ENCODE peak calls at places on chromosomes 5 and 9, in four cellular contexts. I, N, P and U are unnamed samples.

GRCh38 chr5:119179857-119180641 is 109.2 kb downstream of the DMXL1 start:
- DNase-seq in P (no peak), N (no peak), I (no peak), U (no peak)

GRCh38 chr5:151022511-151023018 is 2.2 kb downstream of the GPX3 start:
- DNase-seq in I (peak), P (no peak), N (no peak), U (no peak)

GRCh38 chr5:36664762-36665161 is 58.4 kb downstream of the SLC1A3 start:
- DNase-seq in N (no peak), P (no peak), I (no peak), U (no peak)

GRCh38 chr5:10985711-10986110 is 224.7 kb upstream of the DAP start:
- DNase-seq in P (no peak), N (no peak), I (no peak), U (no peak)

GRCh38 chr5:119275146-119275872 is 80.5 kb upstream of the TNFAIP8 start:
- DNase-seq in N (peak), P (no peak), I (no peak), U (no peak)

GRCh38 chr5:90640484-90641059 is 82.0 kb downstream of the ADGRV1 start:
- DNase-seq in I (no peak), P (no peak), N (no peak), U (no peak)

GRCh38 chr9:117343416-117343815 is 71.4 kb downstream of the ASTN2 start:
- DNase-seq in N (no peak), I (no peak), P (no peak), U (no peak)

GRCh38 chr9:125558453-125559084 is 148.4 kb downstream of the MAPKAP1 start:
- DNase-seq in N (peak), I (peak), P (peak), U (peak)

GRCh38 chr9:126014726-126015125 is 267.6 kb downstream of the PBX3 start:
- DNase-seq in P (no peak), I (no peak), N (no peak), U (no peak)

GRCh38 chr9:121358747-121359146 is 11.3 kb downstream of the STOM start:
- DNase-seq in P (no peak), I (no peak), N (no peak), U (no peak)

GRCh38 chr9:121362813-121363585 is 7.1 kb downstream of the STOM start:
- DNase-seq in N (peak), I (no peak), P (no peak), U (no peak)

GRCh38 chr9:121360975-121361374 is 9.1 kb downstream of the STOM start:
- DNase-seq in I (no peak), P (no peak), N (no peak), U (no peak)

GRCh38 chr9:121357011-121357410 is 13.0 kb downstream of the STOM start:
- DNase-seq in N (no peak), P (no peak), I (no peak), U (no peak)

GRCh38 chr9:121359358-121360294 is 10.4 kb downstream of the STOM start:
- DNase-seq in N (no peak), I (no peak), P (no peak), U (no peak)
- TF ChIP-seq HMGXB4 in N (no peak), I (no peak), P (no peak), U (no peak)

GRCh38 chr9:133533878-133534277 is 626 bp upstream of the ADAMTSL2 start:
- DNase-seq in I (no peak), N (no peak), P (no peak), U (no peak)
- TF ChIP-seq HMGXB4 in I (no peak), N (no peak), P (no peak), U (no peak)

DNA sequence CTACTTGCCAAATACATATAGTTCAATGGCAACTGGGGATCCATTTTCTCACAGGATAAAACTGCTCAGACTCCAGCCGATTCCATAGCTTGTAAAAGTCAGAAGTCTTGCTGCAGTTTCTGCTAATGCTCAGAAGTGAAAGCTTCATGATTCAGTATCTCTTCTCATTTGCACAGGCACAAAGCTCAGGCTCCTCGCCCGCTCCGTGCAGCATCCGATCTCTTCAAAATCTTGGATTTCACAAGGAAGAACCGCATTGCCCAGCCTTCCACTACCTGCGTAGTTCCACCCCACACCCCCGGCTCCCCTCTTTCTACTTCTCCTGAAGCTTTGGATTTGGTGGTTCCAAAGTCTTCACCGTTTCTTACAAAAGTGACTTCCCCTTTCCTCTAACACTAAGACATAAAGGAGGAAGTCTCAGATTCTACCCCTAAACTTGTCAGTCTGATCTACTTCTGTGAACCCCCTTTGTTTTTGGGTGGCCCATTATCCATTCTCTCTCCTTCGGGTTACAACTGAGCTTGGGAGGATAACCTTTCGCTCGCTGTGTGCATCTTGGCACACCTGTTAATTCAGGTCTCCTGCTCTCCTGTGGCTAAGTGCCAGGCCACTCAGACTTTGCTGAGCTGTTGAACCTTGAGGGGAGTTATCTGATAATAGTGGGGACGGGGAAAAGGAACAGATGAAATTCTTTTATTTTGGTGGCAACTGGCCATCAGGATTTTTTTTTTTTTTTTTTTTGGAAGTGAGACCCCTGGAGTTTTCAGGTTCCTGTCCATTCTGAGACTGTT is 194.1 kb downstream of the GNA14 start:
- DNase-seq in N (no peak), I (no peak), P (no peak), U (no peak)
- TF ChIP-seq HMGXB4 in N (no peak), I (no peak), P (no peak), U (no peak)

GRCh38 chr9:20357207-20357503 is 265.1 kb downstream of the MLLT3 start:
- DNase-seq in P (no peak), I (no peak), N (no peak), U (no peak)

GRCh38 chr9:20356392-20357206 is 265.7 kb downstream of the MLLT3 start:
- DNase-seq in N (peak), P (peak), I (no peak), U (peak)

GRCh38 chr9:20355022-20355421 is 267.3 kb downstream of the MLLT3 start:
- DNase-seq in N (no peak), P (no peak), I (no peak), U (no peak)

GRCh38 chr9:20361220-20361619 is 261.1 kb downstream of the MLLT3 start:
- DNase-seq in I (no peak), N (no peak), P (no peak), U (no peak)

DNA sequence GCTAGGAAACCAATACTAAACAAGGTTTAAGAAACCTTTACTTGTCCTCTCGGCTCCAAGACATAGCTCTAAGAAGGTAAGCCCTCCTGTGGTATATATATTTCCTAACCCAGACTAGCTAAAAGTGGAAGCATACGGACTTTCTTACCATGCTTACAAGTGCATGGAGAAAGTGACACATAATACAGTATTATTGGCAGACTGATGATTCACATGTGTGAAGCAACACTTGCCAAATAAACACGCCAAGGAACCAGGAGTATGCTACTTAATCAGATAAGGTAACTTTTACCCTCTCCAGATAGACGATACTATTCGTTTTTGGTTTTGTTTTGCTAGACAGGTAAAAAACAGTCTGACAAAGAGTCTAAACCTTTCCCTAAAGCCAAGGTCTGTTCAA is 264.1 kb downstream of the MLLT3 start:
- DNase-seq in N (peak), P (no peak), I (no peak), U (no peak)
- TF ChIP-seq HMGXB4 in N (no peak), P (no peak), I (no peak), U (no peak)

GRCh38 chr5:78659714-78660113 is 11.1 kb upstream of the LHFPL2 start:
- DNase-seq in P (peak), N (peak), I (no peak), U (no peak)
- TF ChIP-seq HMGXB4 in P (no peak), N (no peak), I (no peak), U (no peak)

DNA sequence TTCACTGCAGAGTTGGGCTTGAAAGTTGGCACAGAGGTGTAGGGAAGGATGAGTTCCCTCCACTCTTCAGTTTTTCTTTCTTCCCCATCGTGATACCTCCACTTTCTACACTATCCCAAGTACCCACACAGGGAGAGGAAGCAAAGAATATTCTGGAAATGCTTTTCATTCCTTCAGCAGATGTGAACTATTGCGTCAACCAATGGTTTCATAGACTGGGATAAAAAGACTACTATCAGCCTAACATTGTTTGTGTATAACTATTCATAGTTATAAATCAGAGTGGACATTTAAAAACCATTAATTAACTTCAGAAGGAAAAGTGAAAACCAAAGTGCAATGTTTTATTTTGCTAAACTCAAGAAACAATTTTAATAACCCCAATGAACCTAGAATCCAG is 63.6 kb upstream of the MAMDC2 start:
- DNase-seq in P (no peak), I (no peak), N (no peak), U (no peak)
- TF ChIP-seq HMGXB4 in P (no peak), I (no peak), N (no peak), U (no peak)

DNA sequence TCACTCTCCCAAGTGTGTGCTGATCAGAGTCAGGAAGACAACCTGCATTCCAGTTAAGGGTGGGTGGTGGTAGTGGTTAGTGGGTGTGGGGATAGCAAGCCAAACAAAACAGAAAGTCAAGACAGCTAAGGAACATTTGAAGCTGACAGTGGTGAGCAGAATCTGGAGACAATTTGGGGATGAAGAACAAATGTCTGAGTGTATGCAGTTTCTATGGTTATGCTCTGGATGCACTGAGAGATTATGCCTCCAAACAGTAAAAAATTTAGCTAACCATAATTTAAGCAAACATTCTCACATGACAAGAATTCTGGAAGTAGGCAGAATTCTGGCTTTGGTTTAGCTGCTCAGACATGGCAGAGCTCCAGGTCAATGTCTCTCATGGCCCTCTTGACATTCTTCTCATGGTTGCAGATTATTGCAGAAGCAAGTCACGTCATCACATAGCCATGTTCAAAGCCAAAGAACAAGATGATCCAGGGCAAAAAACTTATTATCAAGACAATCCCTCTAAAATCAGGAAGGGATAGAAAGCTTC is 148.7 kb downstream of the LURAP1L start:
- DNase-seq in I (no peak), P (no peak), N (no peak), U (no peak)
- TF ChIP-seq HMGXB4 in I (no peak), P (no peak), N (no peak), U (no peak)

GRCh38 chr9:107976767-107977166 is 487.2 kb upstream of the KLF4 start:
- DNase-seq in I (no peak), N (no peak), P (no peak), U (no peak)
- TF ChIP-seq HMGXB4 in I (no peak), N (no peak), P (no peak), U (no peak)